ENCODE peak calls at places on chromosomes 2 and 18, in eight cellular contexts. One of them, this sample, is unnamed.

GRCh38 chr2:8477511-8478132 is 204.2 kb upstream of the ID2 start:
- DNase-seq in HCT116: no peak
- DNase-seq in SK-N-SH: no peak
- DNase-seq in esophagus muscularis mucosa: no peak
- DNase-seq in K562: no peak
- DNase-seq in GM12878: peak; percentile 95
- DNase-seq in transverse colon: no peak
- DNase-seq in SK-N-MC: no peak
- DNase-seq in this sample: peak; percentile 83

GRCh38 chr2:2698182-2699116 is 367.4 kb upstream of the MYT1L start:
- DNase-seq in transverse colon: no peak
- DNase-seq in K562: peak; percentile 31
- DNase-seq in HCT116: peak; percentile 22
- DNase-seq in esophagus muscularis mucosa: no peak
- DNase-seq in SK-N-SH: peak; percentile 74
- DNase-seq in GM12878: no peak
- DNase-seq in SK-N-MC: no peak
- DNase-seq in this sample: no peak

GRCh38 chr2:12057436-12058166 is 311.2 kb downstream of the LPIN1 start:
- DNase-seq in GM12878: peak; percentile 89
- DNase-seq in K562: peak; percentile 20
- DNase-seq in SK-N-SH: no peak
- DNase-seq in transverse colon: peak; percentile 41
- DNase-seq in SK-N-MC: no peak
- DNase-seq in esophagus muscularis mucosa: no peak
- DNase-seq in HCT116: no peak
- DNase-seq in this sample: peak; percentile 93

GRCh38 chr2:235458839-235459273 is 35.0 kb upstream of the AGAP1 start:
- DNase-seq in transverse colon: peak; percentile 40
- DNase-seq in HCT116: no peak
- DNase-seq in K562: peak; percentile 33
- DNase-seq in SK-N-MC: no peak
- DNase-seq in esophagus muscularis mucosa: no peak
- DNase-seq in SK-N-SH: no peak
- DNase-seq in GM12878: no peak
- DNase-seq in this sample: no peak

GRCh38 chr2:234989183-234989701 is 37.4 kb downstream of the SH3BP4 start:
- DNase-seq in SK-N-SH: peak; percentile 71
- DNase-seq in transverse colon: peak; percentile 93
- DNase-seq in GM12878: no peak
- DNase-seq in K562: no peak
- DNase-seq in SK-N-MC: no peak
- DNase-seq in esophagus muscularis mucosa: no peak
- DNase-seq in HCT116: no peak
- DNase-seq in this sample: no peak

GRCh38 chr2:228527481-228527880 is 346.0 kb upstream of the SPHKAP start:
- DNase-seq in SK-N-SH: no peak
- DNase-seq in HCT116: no peak
- DNase-seq in K562: no peak
- DNase-seq in SK-N-MC: no peak
- DNase-seq in GM12878: no peak
- DNase-seq in esophagus muscularis mucosa: no peak
- DNase-seq in transverse colon: no peak
- DNase-seq in this sample: no peak

GRCh38 chr2:9110893-9111569 is 95.6 kb upstream of the ASAP2 start:
- DNase-seq in esophagus muscularis mucosa: no peak
- DNase-seq in GM12878: no peak
- DNase-seq in SK-N-SH: peak; percentile 64
- DNase-seq in SK-N-MC: no peak
- DNase-seq in transverse colon: no peak
- DNase-seq in HCT116: no peak
- DNase-seq in K562: peak; percentile 40
- DNase-seq in this sample: no peak

GRCh38 chr2:112577756-112578155 is 6.7 kb upstream of the CHCHD5 start:
- DNase-seq in transverse colon: no peak
- DNase-seq in SK-N-SH: no peak
- DNase-seq in SK-N-MC: no peak
- DNase-seq in esophagus muscularis mucosa: no peak
- DNase-seq in HCT116: no peak
- DNase-seq in GM12878: no peak
- DNase-seq in K562: no peak
- DNase-seq in this sample: no peak

GRCh38 chr18:58762781-58763171 is 91.5 kb downstream of the MALT1 start:
- DNase-seq in GM12878: no peak
- DNase-seq in HCT116: no peak
- DNase-seq in SK-N-MC: no peak
- DNase-seq in transverse colon: no peak
- DNase-seq in K562: no peak
- DNase-seq in esophagus muscularis mucosa: peak; percentile 75
- DNase-seq in SK-N-SH: no peak
- DNase-seq in this sample: no peak

GRCh38 chr18:8176554-8176953 is 432.7 kb upstream of the RAB12 start:
- DNase-seq in GM12878: no peak
- DNase-seq in SK-N-MC: no peak
- DNase-seq in SK-N-SH: no peak
- DNase-seq in K562: no peak
- DNase-seq in esophagus muscularis mucosa: no peak
- DNase-seq in HCT116: no peak
- DNase-seq in transverse colon: no peak
- DNase-seq in this sample: no peak

GRCh38 chr2:2116657-2117056 is 214.4 kb downstream of the MYT1L start:
- DNase-seq in K562: no peak
- DNase-seq in GM12878: no peak
- DNase-seq in esophagus muscularis mucosa: no peak
- DNase-seq in SK-N-SH: peak; percentile 62
- DNase-seq in SK-N-MC: no peak
- DNase-seq in HCT116: no peak
- DNase-seq in transverse colon: no peak
- DNase-seq in this sample: no peak

GRCh38 chr2:102839668-102840388 is 78.0 kb downstream of the TMEM182 start:
- DNase-seq in transverse colon: no peak
- DNase-seq in K562: peak; percentile 54
- DNase-seq in HCT116: peak; percentile 22
- DNase-seq in esophagus muscularis mucosa: no peak
- DNase-seq in SK-N-MC: no peak
- DNase-seq in SK-N-SH: peak; percentile 40
- DNase-seq in GM12878: peak; percentile 3
- DNase-seq in this sample: no peak

GRCh38 chr18:58980991-58981390 is 116.3 kb downstream of the ZNF532 start:
- DNase-seq in transverse colon: no peak
- DNase-seq in SK-N-MC: no peak
- DNase-seq in K562: no peak
- DNase-seq in GM12878: no peak
- DNase-seq in SK-N-SH: no peak
- DNase-seq in esophagus muscularis mucosa: no peak
- DNase-seq in HCT116: no peak
- DNase-seq in this sample: no peak

GRCh38 chr2:105576440-105577241 is 168.1 kb upstream of the NCK2 start:
- DNase-seq in GM12878: no peak
- DNase-seq in SK-N-MC: peak; percentile 2
- DNase-seq in esophagus muscularis mucosa: no peak
- DNase-seq in transverse colon: no peak
- DNase-seq in SK-N-SH: peak; percentile 47
- DNase-seq in HCT116: peak; percentile 16
- DNase-seq in K562: peak; percentile 39
- DNase-seq in this sample: no peak

GRCh38 chr2:54590216-54590961 is 133.1 kb upstream of the EML6 start:
- DNase-seq in SK-N-SH: no peak
- DNase-seq in esophagus muscularis mucosa: no peak
- DNase-seq in transverse colon: no peak
- DNase-seq in SK-N-MC: no peak
- DNase-seq in GM12878: no peak
- DNase-seq in HCT116: no peak
- DNase-seq in K562: no peak
- DNase-seq in this sample: no peak

GRCh38 chr2:54588244-54588899 is 132.2 kb downstream of the SPTBN1 start:
- DNase-seq in SK-N-MC: no peak
- DNase-seq in HCT116: no peak
- DNase-seq in transverse colon: no peak
- DNase-seq in GM12878: no peak
- DNase-seq in K562: no peak
- DNase-seq in esophagus muscularis mucosa: no peak
- DNase-seq in SK-N-SH: no peak
- DNase-seq in this sample: no peak

GRCh38 chr2:54591551-54591950 is 131.9 kb upstream of the EML6 start:
- DNase-seq in SK-N-SH: no peak
- DNase-seq in K562: no peak
- DNase-seq in HCT116: no peak
- DNase-seq in SK-N-MC: no peak
- DNase-seq in GM12878: no peak
- DNase-seq in transverse colon: no peak
- DNase-seq in esophagus muscularis mucosa: no peak
- DNase-seq in this sample: no peak

GRCh38 chr2:54589038-54589339 is 132.9 kb downstream of the SPTBN1 start:
- DNase-seq in SK-N-MC: no peak
- DNase-seq in SK-N-SH: no peak
- DNase-seq in GM12878: no peak
- DNase-seq in transverse colon: no peak
- DNase-seq in esophagus muscularis mucosa: no peak
- DNase-seq in K562: no peak
- DNase-seq in HCT116: no peak
- DNase-seq in this sample: no peak

DNA sequence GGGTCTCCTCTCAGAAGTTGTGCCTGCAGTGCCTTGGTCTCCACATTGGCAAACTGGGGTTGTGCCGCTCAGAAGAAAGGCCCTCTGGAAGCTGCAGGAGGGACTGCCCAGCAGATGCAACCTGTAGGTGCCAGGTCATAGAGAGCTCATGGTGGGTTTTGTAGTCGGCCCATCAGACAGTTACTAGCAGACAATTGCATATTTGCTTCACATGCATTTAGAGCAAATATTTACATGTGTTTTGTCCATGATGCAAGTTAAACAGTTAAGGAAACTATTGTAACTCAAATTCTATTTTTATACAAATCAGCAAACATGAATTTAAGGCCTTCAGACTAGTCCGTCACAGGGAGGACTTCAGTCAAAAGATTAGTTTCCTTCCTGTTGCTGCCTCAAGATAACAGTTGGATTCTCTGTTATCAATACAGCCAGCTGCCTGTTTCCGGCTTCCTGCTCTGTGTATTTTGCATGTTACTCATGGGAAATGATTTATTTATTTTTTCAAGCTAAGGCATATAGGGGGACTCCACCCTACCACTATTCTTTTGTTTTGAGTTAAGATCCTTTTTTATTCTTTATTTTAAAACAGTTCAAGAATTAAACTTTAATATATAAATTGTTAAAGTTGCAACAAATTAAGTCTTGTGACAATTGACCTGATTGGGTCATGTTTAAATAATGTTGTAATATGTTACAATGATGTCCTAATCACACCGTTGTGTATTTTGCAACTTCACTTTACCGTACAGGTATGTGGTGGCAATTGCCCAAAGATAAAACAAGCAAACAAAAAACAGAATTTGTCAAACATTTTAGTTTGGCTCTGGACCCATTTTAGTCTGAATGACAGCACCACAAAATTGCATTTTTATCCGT is 133.5 kb downstream of the SPTBN1 start:
- DNase-seq in SK-N-MC: no peak
- DNase-seq in GM12878: no peak
- DNase-seq in esophagus muscularis mucosa: no peak
- DNase-seq in HCT116: no peak
- DNase-seq in K562: peak; percentile 89
- DNase-seq in transverse colon: peak; percentile 55
- DNase-seq in SK-N-SH: peak; percentile 46
- DNase-seq in this sample: no peak
- TF ChIP-seq POLR2AphosphoS5 in SK-N-MC: no peak
- TF ChIP-seq POLR2AphosphoS5 in GM12878: no peak
- TF ChIP-seq POLR2AphosphoS5 in esophagus muscularis mucosa: peak; percentile 47
- TF ChIP-seq POLR2AphosphoS5 in HCT116: no peak
- TF ChIP-seq POLR2AphosphoS5 in K562: peak; percentile 95
- TF ChIP-seq POLR2AphosphoS5 in transverse colon: peak; percentile 70
- TF ChIP-seq POLR2AphosphoS5 in SK-N-SH: no peak
- TF ChIP-seq POLR2AphosphoS5 in this sample: peak; percentile 32

GRCh38 chr18:23331091-23331920 is 121.8 kb upstream of the RIOK3 start:
- DNase-seq in K562: no peak
- DNase-seq in GM12878: no peak
- DNase-seq in esophagus muscularis mucosa: no peak
- DNase-seq in SK-N-MC: no peak
- DNase-seq in HCT116: no peak
- DNase-seq in SK-N-SH: no peak
- DNase-seq in transverse colon: no peak
- DNase-seq in this sample: no peak
- TF ChIP-seq POLR2AphosphoS5 in K562: no peak
- TF ChIP-seq POLR2AphosphoS5 in GM12878: no peak
- TF ChIP-seq POLR2AphosphoS5 in esophagus muscularis mucosa: no peak
- TF ChIP-seq POLR2AphosphoS5 in SK-N-MC: no peak
- TF ChIP-seq POLR2AphosphoS5 in HCT116: no peak
- TF ChIP-seq POLR2AphosphoS5 in SK-N-SH: no peak
- TF ChIP-seq POLR2AphosphoS5 in transverse colon: no peak
- TF ChIP-seq POLR2AphosphoS5 in this sample: no peak

GRCh38 chr2:101818531-101819451 is 121.3 kb downstream of the MAP4K4 start:
- DNase-seq in transverse colon: no peak
- DNase-seq in SK-N-SH: no peak
- DNase-seq in SK-N-MC: no peak
- DNase-seq in GM12878: no peak
- DNase-seq in K562: no peak
- DNase-seq in HCT116: no peak
- DNase-seq in esophagus muscularis mucosa: no peak
- DNase-seq in this sample: no peak
- TF ChIP-seq POLR2AphosphoS5 in transverse colon: no peak
- TF ChIP-seq POLR2AphosphoS5 in SK-N-SH: no peak
- TF ChIP-seq POLR2AphosphoS5 in SK-N-MC: no peak
- TF ChIP-seq POLR2AphosphoS5 in GM12878: no peak
- TF ChIP-seq POLR2AphosphoS5 in K562: no peak
- TF ChIP-seq POLR2AphosphoS5 in HCT116: no peak
- TF ChIP-seq POLR2AphosphoS5 in esophagus muscularis mucosa: no peak
- TF ChIP-seq POLR2AphosphoS5 in this sample: no peak

GRCh38 chr2:119693967-119694366 is 15.0 kb downstream of the TMEM177 start:
- DNase-seq in SK-N-SH: no peak
- DNase-seq in transverse colon: no peak
- DNase-seq in esophagus muscularis mucosa: no peak
- DNase-seq in GM12878: no peak
- DNase-seq in K562: no peak
- DNase-seq in SK-N-MC: no peak
- DNase-seq in HCT116: no peak
- DNase-seq in this sample: peak; percentile 19
- TF ChIP-seq POLR2AphosphoS5 in SK-N-SH: no peak
- TF ChIP-seq POLR2AphosphoS5 in transverse colon: no peak
- TF ChIP-seq POLR2AphosphoS5 in esophagus muscularis mucosa: no peak
- TF ChIP-seq POLR2AphosphoS5 in GM12878: no peak
- TF ChIP-seq POLR2AphosphoS5 in K562: no peak
- TF ChIP-seq POLR2AphosphoS5 in SK-N-MC: no peak
- TF ChIP-seq POLR2AphosphoS5 in HCT116: no peak
- TF ChIP-seq POLR2AphosphoS5 in this sample: no peak

GRCh38 chr2:239064891-239065290 is 217.0 kb downstream of the TWIST2 start:
- DNase-seq in SK-N-MC: no peak
- DNase-seq in HCT116: no peak
- DNase-seq in K562: no peak
- DNase-seq in esophagus muscularis mucosa: no peak
- DNase-seq in SK-N-SH: no peak
- DNase-seq in GM12878: no peak
- DNase-seq in transverse colon: no peak
- DNase-seq in this sample: no peak
- TF ChIP-seq POLR2AphosphoS5 in SK-N-MC: no peak
- TF ChIP-seq POLR2AphosphoS5 in HCT116: no peak
- TF ChIP-seq POLR2AphosphoS5 in K562: no peak
- TF ChIP-seq POLR2AphosphoS5 in esophagus muscularis mucosa: no peak
- TF ChIP-seq POLR2AphosphoS5 in SK-N-SH: no peak
- TF ChIP-seq POLR2AphosphoS5 in GM12878: no peak
- TF ChIP-seq POLR2AphosphoS5 in transverse colon: no peak
- TF ChIP-seq POLR2AphosphoS5 in this sample: no peak

This sample was measured in spleen.